ENCODE peak calls at places on chromosomes 7 and 10, in five cellular contexts. C is H54; Z is stimulated activated CD4-positive, alpha-beta T cell treated with anti-CD3 and anti-CD28 coated beads, Interleukin-4, amount 100 ng/mL, for 48 hours; B is GM03348; L is midbrain. I is an unnamed sample.
A peak's percentile ranks its signal among the peaks of the same experiment; 100 is the strongest.

GRCh38 chr7:66958708-66959350 is 36.6 kb downstream of the SBDS start:
- DNase-seq in L (no peak), C (no peak), Z (no peak), B (no peak), I (no peak)

GRCh38 chr7:157018997-157019591 is 8.6 kb upstream of the MNX1 start:
- DNase-seq in B (no peak), Z (no peak), C (no peak), L (no peak), I (no peak)

GRCh38 chr7:108122181-108122580 is 8.0 kb downstream of the LAMB4 start:
- DNase-seq in B (no peak), L (no peak), C (no peak), Z (no peak), I (peak; percentile 24)

GRCh38 chr10:30820282-30820991 is 190.9 kb upstream of the LYZL2 start:
- DNase-seq in L (no peak), B (peak; percentile 80), C (no peak), Z (no peak), I (no peak)

GRCh38 chr10:10394933-10395658 is 622.6 kb upstream of the CELF2 start:
- DNase-seq in L (no peak), Z (no peak), C (no peak), B (no peak), I (no peak)

GRCh38 chr7:91949221-91950009 is 8.8 kb downstream of the AKAP9 start:
- DNase-seq in L (no peak), C (no peak), B (no peak), Z (no peak), I (no peak)

GRCh38 chr10:43931308-43931930 is 282.7 kb upstream of the ZNF32 start:
- DNase-seq in B (peak; percentile 80), L (no peak), Z (no peak), C (peak; percentile 32), I (no peak)

GRCh38 chr7:108395442-108395841 is 60.8 kb downstream of the NRCAM start:
- DNase-seq in B (no peak), C (no peak), Z (no peak), L (no peak), I (no peak)

GRCh38 chr7:40986351-40986873 is 716.5 kb downstream of the INHBA start:
- DNase-seq in L (no peak), B (peak; percentile 21), C (peak; percentile 16), Z (no peak), I (no peak)

GRCh38 chr10:101563497-101564040 is 24.5 kb downstream of the POLL start:
- DNase-seq in C (no peak), B (no peak), Z (no peak), L (no peak), I (no peak)

GRCh38 chr10:96496281-96496925 is 17.3 kb downstream of the TLL2 start:
- DNase-seq in L (no peak), Z (no peak), B (peak; percentile 49), C (no peak), I (no peak)

GRCh38 chr7:97639036-97639435 is 92.8 kb upstream of the TAC1 start:
- DNase-seq in L (no peak), Z (no peak), B (no peak), C (no peak), I (no peak)

GRCh38 chr10:100340948-100341847 is 5.8 kb upstream of the SCD start:
- DNase-seq in L (peak; percentile 86), Z (no peak), C (no peak), B (no peak), I (no peak)

GRCh38 chr7:133513608-133514007 is 260.7 kb downstream of the EXOC4 start:
- DNase-seq in L (no peak), C (no peak), B (peak; percentile 26), Z (no peak), I (no peak)

GRCh38 chr10:93921338-93921737 is 27.6 kb downstream of the SLC35G1 start:
- DNase-seq in B (no peak), C (no peak), L (no peak), Z (peak; percentile 15), I (no peak)

GRCh38 chr7:42714361-42714760 is 197.5 kb downstream of the C7orf25 start:
- DNase-seq in C (no peak), B (no peak), Z (no peak), L (no peak), I (no peak)

GRCh38 chr10:43396928-43397624 is 11.9 kb downstream of the HNRNPF start:
- DNase-seq in C (peak; percentile 85), Z (peak; percentile 72), B (peak; percentile 87), L (peak; percentile 79), I (peak; percentile 71)

GRCh38 chr7:142866361-142867096 is 11.7 kb downstream of the EPHB6 start:
- DNase-seq in B (peak; percentile 51), C (peak; percentile 24), Z (no peak), L (peak; percentile 36), I (no peak)

GRCh38 chr10:99630439-99630838 is 10.2 kb upstream of the SLC25A28 start:
- DNase-seq in L (no peak), Z (no peak), B (peak; percentile 55), C (no peak), I (no peak)

GRCh38 chr10:108791794-108792474 is 1131.4 kb downstream of the XPNPEP1 start:
- DNase-seq in L (no peak), Z (no peak), B (no peak), C (no peak), I (no peak)

GRCh38 chr7:54785261-54785660 is 26.2 kb upstream of the SEC61G start:
- DNase-seq in C (no peak), B (no peak), L (no peak), Z (no peak), I (no peak)

GRCh38 chr10:18202600-18203150 is 62.5 kb downstream of the CACNB2 start:
- DNase-seq in C (no peak), B (no peak), L (no peak), Z (no peak), I (no peak)

GRCh38 chr10:71945819-71946474 is 18.2 kb upstream of the CHST3 start:
- DNase-seq in L (no peak), C (no peak), Z (no peak), B (no peak), I (no peak)

GRCh38 chr10:28600056-28600455 is 67.1 kb downstream of the WAC start:
- DNase-seq in Z (no peak), L (no peak), B (no peak), C (no peak), I (no peak)

GRCh38 chr10:118028619-118029018 is 18.1 kb downstream of the RAB11FIP2 start:
- DNase-seq in B (no peak), L (no peak), C (no peak), Z (no peak), I (no peak)

GRCh38 chr10:99528867-99529285 is 3.9 kb upstream of the NKX2-3 start:
- DNase-seq in L (no peak), Z (no peak), C (no peak), B (no peak), I (no peak)

GRCh38 chr10:131061221-131061620 is 250.3 kb downstream of the TCERG1L start:
- DNase-seq in L (no peak), B (no peak), Z (no peak), C (no peak), I (no peak)

GRCh38 chr10:124717358-124717757 is 26.8 kb downstream of the FAM53B start:
- DNase-seq in C (no peak), L (no peak), B (no peak), Z (no peak), I (no peak)

GRCh38 chr10:61752111-61753011 is 89.6 kb downstream of the CABCOCO1 start:
- DNase-seq in Z (no peak), L (peak; percentile 6), B (peak; percentile 37), C (no peak), I (no peak)

GRCh38 chr10:102120987-102121738 is 995 bp upstream of the LDB1 start:
- DNase-seq in B (peak; percentile 78), L (no peak), Z (no peak), C (peak; percentile 81), I (peak; percentile 73)

GRCh38 chr7:92268921-92269320 is 23.1 kb downstream of the ANKIB1 start:
- DNase-seq in C (no peak), Z (no peak), B (no peak), L (no peak), I (no peak)

GRCh38 chr10:69181433-69181832 is 1.4 kb downstream of the SUPV3L1 start:
- DNase-seq in C (no peak), L (no peak), Z (no peak), B (no peak), I (no peak)

GRCh38 chr10:121617176-121617575 is 18.9 kb upstream of the FGFR2 start:
- DNase-seq in C (no peak), L (peak; percentile 68), Z (no peak), B (no peak), I (no peak)

GRCh38 chr10:70866424-70866823 is 21.9 kb downstream of the PCBD1 start:
- DNase-seq in C (no peak), B (no peak), Z (no peak), L (no peak), I (no peak)

GRCh38 chr7:71015260-71015900 is 116.6 kb upstream of the GALNT17 start:
- DNase-seq in L (no peak), Z (no peak), C (no peak), B (no peak), I (no peak)

GRCh38 chr7:30977896-30978564 is 14.3 kb downstream of the GHRHR start:
- DNase-seq in B (no peak), Z (no peak), L (no peak), C (no peak), I (no peak)